ENCODE peak calls at places on chromosomes 1 and 21, in eight cellular contexts. Y, M, J, C, E, H, G and V are unnamed samples.

GRCh38 chr1:239457491-239458488 is 71.4 kb downstream of the CHRM3 start:
- DNase-seq in Y (no peak), G (no peak), H (no peak), J (no peak), C (peak), M (no peak), E (no peak), V (no peak)

GRCh38 chr1:205382561-205382960 is 25.8 kb upstream of the KLHDC8A start:
- DNase-seq in J (no peak), H (no peak), Y (no peak), M (no peak), E (no peak), C (no peak), G (no peak), V (no peak)

GRCh38 chr1:27807385-27807784 is 23.2 kb upstream of the PPP1R8 start:
- DNase-seq in Y (no peak), C (no peak), G (no peak), H (no peak), M (no peak), E (no peak), J (no peak), V (no peak)

GRCh38 chr1:151715726-151716404 is 738 bp downstream of the CELF3 start:
- DNase-seq in C (no peak), E (no peak), G (peak), H (no peak), M (no peak), J (no peak), Y (peak), V (peak)

GRCh38 chr1:9275161-9275560 is 17.5 kb upstream of the SPSB1 start:
- DNase-seq in G (no peak), E (no peak), M (no peak), H (no peak), C (no peak), J (peak), Y (no peak), V (no peak)

GRCh38 chr1:116987256-116987555 is 14.4 kb upstream of the CD101 start:
- DNase-seq in J (no peak), M (no peak), Y (no peak), G (no peak), H (peak), E (no peak), C (no peak), V (no peak)

GRCh38 chr1:33143698-33144097 is 38.1 kb downstream of the TRIM62 start:
- DNase-seq in C (peak), G (no peak), E (peak), J (no peak), Y (no peak), M (no peak), H (no peak), V (no peak)

GRCh38 chr1:201527879-201528278 is 11.0 kb upstream of the NAV1 start:
- DNase-seq in E (no peak), J (no peak), H (no peak), C (no peak), Y (no peak), G (no peak), M (no peak), V (no peak)

GRCh38 chr1:202592141-202592540 is 118.1 kb downstream of the SYT2 start:
- DNase-seq in E (no peak), G (no peak), M (no peak), J (no peak), C (no peak), Y (no peak), H (no peak), V (no peak)

GRCh38 chr21:37592496-37592895 is 225.9 kb downstream of the DYRK1A start:
- DNase-seq in C (no peak), G (no peak), E (no peak), Y (no peak), J (no peak), H (no peak), M (no peak), V (no peak)

GRCh38 chr1:71561206-71561605 is 480.4 kb upstream of the ZRANB2 start:
- DNase-seq in G (no peak), M (no peak), C (peak), Y (no peak), E (no peak), H (no peak), J (no peak), V (no peak)

GRCh38 chr21:28537371-28538079 is 455.2 kb downstream of the LTN1 start:
- DNase-seq in Y (no peak), G (no peak), C (peak), E (peak), M (peak), J (no peak), H (no peak), V (no peak)